ENCODE peak calls at places on chromosomes 16 and 17, in eight cellular contexts. U, B, K, L, Z, V, O and C are unnamed samples.
A peak's percentile ranks its signal among the peaks of the same experiment; 100 is the strongest.

GRCh38 chr17:61254894-61255293 is 144.7 kb upstream of the TBX2 start:
- DNase-seq in K (no peak), O (no peak), L (no peak), V (no peak), B (no peak), U (no peak), Z (no peak), C (no peak)

GRCh38 chr16:50509521-50510341 is 38.5 kb upstream of the NKD1 start:
- DNase-seq in U (peak; percentile 85), L (peak; percentile 40), B (peak; percentile 50), K (no peak), O (peak; percentile 54), Z (peak; percentile 22), V (peak; percentile 47), C (no peak)

GRCh38 chr16:67995423-67995822 is 3.9 kb downstream of the DPEP2 start:
- DNase-seq in V (no peak), O (no peak), L (no peak), K (no peak), B (no peak), Z (no peak), U (no peak), C (no peak)

GRCh38 chr17:14947671-14948070 is 317.5 kb downstream of the PMP22 start:
- DNase-seq in L (no peak), K (no peak), B (no peak), Z (no peak), U (no peak), V (no peak), O (no peak), C (no peak)

GRCh38 chr16:68823401-68823800 is 19.9 kb upstream of the TANGO6 start:
- DNase-seq in V (no peak), O (no peak), B (no peak), U (peak; percentile 69), L (no peak), Z (no peak), K (no peak), C (no peak)

GRCh38 chr17:234163-235047 is 53.0 kb upstream of the DOC2B start:
- DNase-seq in U (no peak), B (no peak), L (no peak), V (no peak), O (no peak), Z (no peak), K (no peak), C (no peak)

GRCh38 chr17:37106049-37106448 is 157.3 kb downstream of the AATF start:
- DNase-seq in K (no peak), L (no peak), O (no peak), V (no peak), B (no peak), U (peak; percentile 68), Z (no peak), C (no peak)

GRCh38 chr17:5234645-5235576 is at the start of gene SCIMP:
- DNase-seq in V (no peak), O (no peak), B (no peak), Z (no peak), K (peak; percentile 82), U (no peak), L (no peak), C (no peak)

GRCh38 chr17:79749156-79749815 is 18.5 kb downstream of the ENPP7 start:
- DNase-seq in U (no peak), K (no peak), Z (no peak), V (no peak), B (no peak), O (no peak), L (no peak), C (no peak)

GRCh38 chr17:68054296-68054900 is 18.9 kb downstream of the KPNA2 start:
- DNase-seq in V (no peak), U (no peak), Z (no peak), B (no peak), L (no peak), K (no peak), O (no peak), C (peak; percentile 37)

GRCh38 chr17:68052810-68053209 is 17.3 kb downstream of the KPNA2 start:
- DNase-seq in B (no peak), U (no peak), K (no peak), V (no peak), L (no peak), O (no peak), Z (no peak), C (no peak)

GRCh38 chr17:68057531-68057952 is 22.0 kb downstream of the KPNA2 start:
- DNase-seq in L (peak; percentile 32), V (peak; percentile 24), U (peak; percentile 44), O (no peak), Z (no peak), B (no peak), K (no peak), C (no peak)

GRCh38 chr17:68048996-68049395 is 13.5 kb downstream of the KPNA2 start:
- DNase-seq in K (no peak), L (peak; percentile 33), O (peak; percentile 39), B (no peak), U (peak; percentile 56), V (peak; percentile 27), Z (no peak), C (no peak)

DNA sequence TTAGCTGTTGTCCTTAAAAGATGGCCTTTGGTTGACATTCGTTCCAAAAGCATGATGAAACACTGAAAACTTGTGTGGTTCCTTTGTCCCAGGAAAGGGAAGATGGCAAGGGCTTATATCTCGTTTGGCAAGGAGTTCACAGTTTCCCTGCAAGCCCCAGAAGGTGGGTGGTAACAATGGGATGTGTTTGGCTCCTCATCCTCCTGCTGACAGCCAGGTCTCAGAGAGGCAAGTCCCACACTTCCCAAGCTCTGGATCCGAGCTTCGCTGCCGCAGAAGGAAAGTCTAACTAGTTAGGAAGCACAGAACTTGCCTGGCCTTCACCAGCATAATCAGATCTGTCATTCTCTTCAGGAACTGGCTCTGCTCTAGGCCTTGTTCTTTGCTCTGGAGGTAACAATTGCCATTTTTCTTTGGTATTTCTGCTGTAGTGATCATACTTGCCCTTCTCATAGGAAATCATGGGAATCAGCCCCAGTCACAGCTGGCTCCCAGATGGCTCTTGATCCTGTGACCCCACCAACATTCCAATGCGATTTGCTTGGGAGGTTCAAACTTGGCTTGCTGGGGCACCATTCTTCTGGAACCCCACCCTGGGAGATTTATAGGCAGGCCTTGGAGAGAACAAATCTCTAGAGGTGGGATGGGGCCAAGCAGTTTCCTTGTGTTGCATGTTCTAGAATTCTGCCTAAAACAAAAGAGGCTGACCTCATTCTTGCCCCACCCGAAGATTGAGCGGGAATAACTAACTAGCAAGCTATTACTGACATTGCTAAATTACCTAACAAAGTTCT is 17.9 kb downstream of the KPNA2 start:
- DNase-seq in B (no peak), Z (no peak), K (no peak), O (no peak), U (no peak), V (no peak), L (no peak), C (no peak)
- TF ChIP-seq POLR2AphosphoS5 in B (no peak), Z (no peak), K (no peak), O (no peak), U (no peak), V (no peak), L (no peak), C (no peak)

DNA sequence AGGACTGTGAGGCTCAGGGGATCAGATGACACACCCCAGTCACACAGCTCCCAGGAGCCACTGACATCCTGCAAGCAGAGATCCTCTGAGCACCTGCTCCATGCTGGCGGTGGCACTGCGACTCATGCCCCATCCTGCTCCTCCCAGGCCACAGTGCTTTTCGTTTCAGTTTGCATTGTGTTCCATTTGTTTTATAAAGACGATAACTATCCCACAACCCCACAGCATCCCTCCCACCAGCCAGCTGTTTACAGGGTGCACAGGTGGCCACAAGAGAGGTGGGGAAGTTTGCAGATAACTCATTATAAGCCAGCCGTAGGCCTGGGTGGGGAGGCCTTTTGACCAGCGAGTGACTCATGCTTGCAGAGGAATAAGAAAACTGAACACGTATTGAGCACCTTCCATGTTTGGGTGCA is 28.2 kb downstream of the BCO1 start:
- DNase-seq in Z (no peak), V (no peak), U (no peak), K (no peak), L (no peak), B (no peak), O (no peak), C (no peak)
- H3K27ac ChIP-seq in Z (no peak overlapping the region), V (no peak overlapping the region), U (no peak overlapping the region), K (no peak overlapping the region), L (no peak overlapping the region), B (no peak overlapping the region), O (no peak overlapping the region), C (no peak overlapping the region)

GRCh38 chr16:85168732-85169256 is 56.5 kb upstream of the CIBAR2 start:
- DNase-seq in U (peak; percentile 76), B (no peak), Z (no peak), K (no peak), L (no peak), O (peak; percentile 98), V (peak; percentile 92), C (no peak)
- TF ChIP-seq REST in U (no peak), B (no peak), Z (no peak), K (no peak), L (no peak), O (no peak), V (no peak), C (no peak)

GRCh38 chr17:47948706-47949196 is 7.4 kb downstream of the PNPO start:
- DNase-seq in L (no peak), V (no peak), O (no peak), Z (no peak), U (no peak), K (no peak), B (peak; percentile 91), C (no peak)

GRCh38 chr17:47949951-47950350 is 7.7 kb downstream of the PRR15L start:
- DNase-seq in O (no peak), B (no peak), V (no peak), Z (no peak), K (no peak), L (no peak), U (peak; percentile 17), C (peak; percentile 47)

GRCh38 chr17:47946929-47947397 is 5.6 kb downstream of the PNPO start:
- DNase-seq in K (no peak), L (peak; percentile 96), O (peak; percentile 93), U (peak; percentile 88), V (peak; percentile 86), B (peak; percentile 94), Z (peak; percentile 68), C (peak; percentile 67)

GRCh38 chr17:47950448-47950847 is 7.2 kb downstream of the PRR15L start:
- DNase-seq in U (no peak), L (no peak), V (no peak), O (no peak), K (no peak), Z (no peak), B (peak; percentile 36), C (no peak)

GRCh38 chr17:47949197-47949759 is 7.9 kb downstream of the PNPO start:
- DNase-seq in Z (no peak), U (peak; percentile 96), K (peak; percentile 53), B (peak; percentile 80), O (peak; percentile 82), V (peak; percentile 90), L (peak; percentile 67), C (peak; percentile 84)
- TF ChIP-seq POLR2AphosphoS5 in Z (peak; percentile 29), U (no peak), K (no peak), B (no peak), O (no peak), V (no peak), L (no peak), C (no peak)

GRCh38 chr16:89355686-89356085 is 134.7 kb downstream of the ANKRD11 start:
- DNase-seq in Z (no peak), L (no peak), O (no peak), V (no peak), K (no peak), B (no peak), U (no peak), C (no peak)
- H3K27ac ChIP-seq in Z (peak overlapping the region; percentile 7), L (no peak overlapping the region), O (no peak overlapping the region), V (no peak overlapping the region), K (no peak overlapping the region), B (no peak overlapping the region), U (peak overlapping the region; percentile 57), C (no peak overlapping the region)